ENCODE peak calls at places on chromosomes 5 and 9, in five cellular contexts. I is suprapubic skin, M is A549, B is left ventricle myocardium inferior, C is cardiac muscle cell. X is an unnamed sample. For H3K9me3, the result is how much of the 10 kb centered on the place peaks cover.

GRCh38 chr5:10583663-10584572 is 20.0 kb downstream of the ANKRD33B start:
- DNase-seq in I (no peak), M (no peak), B (no peak), C (no peak), X (peak)

GRCh38 chr5:139389701-139390638 is at the start of gene MZB1:
- DNase-seq in I (peak), M (no peak), B (no peak), C (no peak), X (no peak)

GRCh38 chr9:114059047-114059803 is 18.9 kb downstream of the AMBP start:
- DNase-seq in I (peak), M (no peak), B (peak), C (peak), X (no peak)

GRCh38 chr9:124215956-124216355 is 41.8 kb upstream of the NEK6 start:
- DNase-seq in I (no peak), M (no peak), B (no peak), C (no peak), X (peak)

GRCh38 chr5:154276932-154277331 is 86.4 kb downstream of the GALNT10 start:
- DNase-seq in I (peak), M (peak), B (peak), C (peak), X (no peak)

GRCh38 chr5:8012131-8012977 is 143.4 kb downstream of the MTRR start:
- DNase-seq in I (no peak), M (peak), B (no peak), C (no peak), X (no peak)

GRCh38 chr5:173715607-173716006 is 99.2 kb upstream of the BOD1 start:
- DNase-seq in I (no peak), M (no peak), B (no peak), C (no peak), X (no peak)

GRCh38 chr5:140348104-140348503 is 1.7 kb upstream of the HBEGF start:
- DNase-seq in I (no peak), M (no peak), B (no peak), C (no peak), X (peak)

GRCh38 chr5:145752947-145753346 is 82.2 kb downstream of the PRELID2 start:
- DNase-seq in I (no peak), M (no peak), B (no peak), C (peak), X (no peak)

GRCh38 chr9:37025381-37026084 is 8.5 kb downstream of the PAX5 start:
- DNase-seq in I (no peak), M (no peak), B (no peak), C (no peak), X (no peak)

GRCh38 chr5:139668924-139669680 is 21.0 kb downstream of the CXXC5 start:
- DNase-seq in I (no peak), M (no peak), B (no peak), C (no peak), X (no peak)

GRCh38 chr9:134929560-134930158 is 11.9 kb upstream of the FCN1 start:
- DNase-seq in I (no peak), M (no peak), B (no peak), C (no peak), X (peak)
- H3K4me3 ChIP-seq in I (no peak), M (no peak), B (no peak), C (no peak), X (no peak)

GRCh38 chr9:138120511-138121437 is 243.2 kb downstream of the CACNA1B start:
- DNase-seq in I (no peak), M (no peak), B (no peak), C (no peak), X (peak)

GRCh38 chr9:138120072-138120471 is 242.5 kb downstream of the CACNA1B start:
- DNase-seq in I (peak), M (no peak), B (no peak), C (no peak), X (peak)

GRCh38 chr9:138117836-138118235 is 240.3 kb downstream of the CACNA1B start:
- DNase-seq in I (no peak), M (no peak), B (no peak), C (no peak), X (no peak)

GRCh38 chr9:138118601-138119071 is 241.1 kb downstream of the CACNA1B start:
- DNase-seq in I (no peak), M (no peak), B (no peak), C (no peak), X (peak)

GRCh38 chr9:138119202-138120027 is 241.8 kb downstream of the CACNA1B start:
- DNase-seq in I (no peak), M (no peak), B (no peak), C (no peak), X (peak)
- H3K9me3 ChIP-seq in I (under half), M (under half), B (under half), C (under half), X (under half)

DNA sequence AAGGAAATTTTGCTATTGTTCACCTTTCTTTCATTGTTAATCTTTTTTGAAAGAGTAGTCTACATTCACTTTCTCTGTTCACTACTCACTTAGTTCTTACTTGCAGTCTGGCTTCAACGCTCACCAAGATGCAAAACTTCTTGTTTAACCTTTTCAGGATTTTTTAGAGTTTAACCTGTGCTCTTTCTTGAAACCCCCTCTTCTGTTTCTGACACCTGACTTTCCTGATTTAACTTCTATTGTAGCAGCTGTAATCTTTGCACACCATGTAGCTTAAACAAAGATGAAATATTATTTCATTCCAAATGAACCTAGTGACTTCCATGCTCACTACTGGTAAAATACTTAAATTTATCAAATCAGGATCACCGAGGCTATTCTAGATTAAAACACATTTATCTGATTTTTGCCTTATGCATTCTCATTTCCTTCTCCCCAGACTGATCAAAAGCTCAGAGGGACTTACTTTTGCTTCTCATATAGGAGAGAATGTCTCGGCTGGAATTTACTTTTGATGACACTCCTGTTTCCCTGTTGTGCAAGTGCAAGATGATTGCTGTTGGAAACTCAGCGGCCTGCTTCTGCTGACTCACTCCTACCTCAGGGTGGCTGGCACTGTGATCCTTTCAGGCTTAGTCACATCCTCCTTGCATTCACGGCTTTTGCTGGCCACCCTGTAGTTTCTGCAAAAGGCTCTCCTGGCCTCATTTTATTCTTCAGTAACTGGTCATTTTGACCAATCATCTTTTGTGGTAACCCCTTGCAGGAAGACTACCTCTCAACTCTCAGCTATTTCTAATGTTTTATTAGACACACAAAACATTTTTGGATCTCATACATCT is 109.3 kb upstream of the IFNE start:
- DNase-seq in I (no peak), M (peak), B (peak), C (peak), X (peak)
- H3K4me3 ChIP-seq in I (no peak), M (peak), B (no peak), C (no peak), X (peak)

GRCh38 chr9:135394699-135395645 is 84.6 kb upstream of the PPP1R26 start:
- DNase-seq in I (no peak), M (no peak), B (no peak), C (no peak), X (no peak)

GRCh38 chr9:135391759-135392158 is 87.8 kb upstream of the PPP1R26 start:
- DNase-seq in I (no peak), M (no peak), B (no peak), C (no peak), X (no peak)

GRCh38 chr9:135392511-135392910 is 87.1 kb upstream of the PPP1R26 start:
- DNase-seq in I (no peak), M (no peak), B (no peak), C (no peak), X (no peak)

GRCh38 chr9:135397142-135397541 is 82.4 kb upstream of the PPP1R26 start:
- DNase-seq in I (no peak), M (no peak), B (no peak), C (no peak), X (no peak)

GRCh38 chr9:135394131-135394530 is 85.5 kb upstream of the PPP1R26 start:
- DNase-seq in I (no peak), M (no peak), B (no peak), C (no peak), X (no peak)
- H3K9me3 ChIP-seq in I (under half), M (under half), B (under half), C (under half), X (under half)

DNA sequence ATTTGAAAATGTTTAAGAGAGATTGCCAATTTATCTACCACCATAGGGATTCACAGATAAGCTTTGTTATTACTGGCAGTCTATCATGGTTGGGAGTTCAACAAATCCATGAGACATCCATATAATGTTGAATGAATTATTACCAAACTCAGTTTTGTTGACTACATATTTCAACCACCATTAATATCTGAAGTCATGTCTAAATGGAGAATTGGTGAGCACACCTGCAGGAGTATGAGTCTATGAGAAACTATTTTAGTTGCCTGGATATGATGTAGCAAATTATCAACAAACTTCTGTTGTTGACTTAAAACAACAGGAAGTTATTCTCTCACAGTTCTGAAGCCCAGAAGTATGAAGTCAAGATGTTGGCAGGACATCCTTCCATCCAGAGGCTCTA is 126.8 kb upstream of the FBXL7 start:
- DNase-seq in I (no peak), M (no peak), B (no peak), C (no peak), X (no peak)
- H3K4me3 ChIP-seq in I (no peak), M (no peak), B (no peak), C (no peak), X (no peak)

GRCh38 chr5:180848878-180849277 is 12.2 kb downstream of the ZFP62 start:
- DNase-seq in I (no peak), M (peak), B (no peak), C (no peak), X (no peak)

GRCh38 chr5:180848265-180848664 is 12.8 kb downstream of the ZFP62 start:
- DNase-seq in I (no peak), M (no peak), B (no peak), C (no peak), X (no peak)

GRCh38 chr5:180850434-180851078 is 10.5 kb downstream of the ZFP62 start:
- DNase-seq in I (no peak), M (peak), B (no peak), C (no peak), X (no peak)

GRCh38 chr5:180852510-180852909 is 8.6 kb downstream of the ZFP62 start:
- DNase-seq in I (no peak), M (no peak), B (no peak), C (no peak), X (no peak)

DNA sequence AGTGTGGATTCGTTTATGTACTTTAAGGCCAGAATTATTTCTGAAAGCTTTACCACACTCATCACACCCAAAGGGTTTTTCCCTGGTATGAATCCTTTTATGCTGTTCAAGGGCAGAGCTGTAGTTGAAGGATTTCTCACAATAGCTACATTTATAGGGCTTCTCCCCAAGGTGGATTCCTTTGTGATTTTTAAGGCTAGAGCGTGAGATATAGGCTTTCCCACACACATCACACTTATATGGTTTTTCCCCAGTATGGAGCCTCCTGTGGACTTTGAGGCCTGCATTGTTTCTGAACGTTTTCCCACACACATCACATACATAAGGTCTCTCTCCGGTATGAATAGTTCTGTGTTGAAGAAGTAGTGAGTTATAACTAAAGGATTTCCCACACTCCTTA is 11.2 kb downstream of the ZFP62 start:
- DNase-seq in I (no peak), M (no peak), B (no peak), C (no peak), X (no peak)
- H3K9me3 ChIP-seq in I (under half), M (half or more), B (under half), C (under half), X (under half)

GRCh38 chr5:150599917-150600511 is 40.4 kb upstream of the SYNPO start:
- DNase-seq in I (no peak), M (peak), B (peak), C (peak), X (peak)
- H3K4me3 ChIP-seq in I (no peak), M (no peak), B (no peak), C (no peak), X (no peak)

DNA sequence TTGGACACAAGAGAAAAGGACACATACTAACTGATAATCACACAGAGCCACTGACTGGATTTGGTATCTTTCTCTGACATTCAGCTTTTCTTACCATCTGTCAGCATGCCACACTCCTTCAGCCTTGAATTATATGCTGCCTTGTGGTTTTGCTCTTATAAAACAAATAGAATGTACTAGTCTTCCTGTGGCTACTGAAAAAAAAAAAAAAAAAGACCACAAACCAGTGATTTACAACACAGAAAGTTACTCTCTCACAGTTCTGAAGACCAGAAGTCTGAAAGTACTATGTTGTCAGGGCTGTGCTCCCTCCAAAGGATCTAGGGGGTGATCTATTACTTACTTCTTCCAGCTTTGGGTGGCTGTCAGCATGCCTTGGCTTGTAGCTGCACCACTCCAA is 82.3 kb downstream of the THBS4 start:
- DNase-seq in I (no peak), M (no peak), B (no peak), C (no peak), X (no peak)
- H3K9me3 ChIP-seq in I (under half), M (under half), B (under half), C (under half), X (under half)

GRCh38 chr9:127123239-127123935 is 952 bp upstream of the ANGPTL2 start:
- DNase-seq in I (no peak), M (no peak), B (no peak), C (no peak), X (peak)

GRCh38 chr9:127119319-127119709 is 3.1 kb downstream of the ANGPTL2 start:
- DNase-seq in I (no peak), M (no peak), B (no peak), C (no peak), X (no peak)

GRCh38 chr9:127124091-127124490 is 1.7 kb upstream of the ANGPTL2 start:
- DNase-seq in I (no peak), M (no peak), B (no peak), C (no peak), X (peak)

GRCh38 chr9:127122176-127123151 is at the start of gene ANGPTL2:
- DNase-seq in I (peak), M (no peak), B (peak), C (peak), X (peak)

DNA sequence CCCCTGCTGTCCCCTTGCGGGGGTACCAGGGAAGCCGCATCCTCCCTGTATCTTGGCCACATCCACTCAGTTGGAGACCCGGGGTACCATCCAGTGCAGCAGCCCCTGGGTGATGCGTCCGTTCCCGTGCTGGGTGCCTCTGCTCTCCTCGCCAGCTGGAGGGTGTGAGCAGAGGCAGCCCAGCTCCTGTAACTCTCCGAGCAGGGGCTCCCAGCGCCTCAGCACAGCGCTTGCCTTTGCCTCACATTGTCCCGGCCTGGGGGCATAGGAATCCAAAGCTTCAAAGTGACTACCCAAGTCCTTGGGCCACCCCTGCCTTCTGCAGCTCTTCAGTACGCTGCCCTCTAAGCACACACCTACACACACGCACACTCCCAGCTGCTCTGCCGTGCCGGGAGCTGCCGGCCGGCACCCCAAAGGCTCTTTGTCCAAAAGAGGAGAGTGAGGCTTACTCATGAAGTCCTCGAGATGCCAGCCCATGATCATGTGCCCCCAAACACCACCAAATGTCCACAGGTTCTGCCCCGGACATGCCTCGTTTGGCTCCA is 733 bp downstream of the ANGPTL2 start:
- DNase-seq in I (no peak), M (no peak), B (no peak), C (peak), X (no peak)
- H3K4me3 ChIP-seq in I (peak), M (no peak), B (peak), C (peak), X (no peak)

DNA sequence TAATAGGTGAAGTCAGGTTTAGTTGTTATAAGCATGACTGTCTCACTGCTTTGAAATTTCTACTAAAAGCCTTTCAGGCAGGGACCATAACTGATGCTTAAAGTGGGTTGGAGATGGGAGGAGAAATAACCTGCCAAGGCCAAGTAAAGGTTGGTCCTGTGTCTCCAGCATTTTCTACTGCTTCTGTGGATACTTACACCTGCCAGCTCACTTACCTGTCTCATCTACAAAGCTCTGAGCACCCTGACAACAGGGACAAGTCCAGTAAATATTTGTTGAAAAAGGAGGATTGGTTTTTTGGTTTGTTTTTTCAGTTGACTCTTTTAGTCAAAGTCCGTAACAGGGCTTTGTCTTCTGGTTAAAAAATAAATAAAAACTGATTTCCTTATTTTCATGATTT is 38.6 kb downstream of the GRAMD2B start:
- DNase-seq in I (no peak), M (no peak), B (no peak), C (no peak), X (no peak)
- H3K9me3 ChIP-seq in I (under half), M (under half), B (under half), C (under half), X (under half)

X was measured in RWPE2.